ENCODE peak calls at places on chromosomes 1 and 21, in six cellular contexts. G is psoas muscle; L is CD4-positive, alpha-beta memory T cell; T is PC-3; I is heart left ventricle; O is uterus. V is an unnamed sample. For H3K4me1 and H3K27me3, the result is how much of the 10 kb centered on the place peaks cover.

GRCh38 chr1:109298666-109299086 is 8.1 kb downstream of the MYBPHL start:
- DNase-seq in G (peak), L (no peak), T (peak), I (no peak), O (no peak), V (peak)

GRCh38 chr1:245411245-245411644 is 256.5 kb downstream of the KIF26B start:
- DNase-seq in G (no peak), L (no peak), T (no peak), I (no peak), O (no peak), V (no peak)

GRCh38 chr1:210771131-210771530 is 362.8 kb downstream of the KCNH1 start:
- DNase-seq in G (no peak), L (no peak), T (no peak), I (no peak), O (no peak), V (no peak)

GRCh38 chr1:31663622-31664452 is 19.2 kb upstream of the PEF1 start:
- DNase-seq in G (peak), L (peak), T (peak), I (peak), O (peak), V (peak)

GRCh38 chr1:18429654-18430053 is 51.1 kb upstream of the KLHDC7A start:
- DNase-seq in G (no peak), L (no peak), T (no peak), I (no peak), O (no peak), V (no peak)

GRCh38 chr1:42456754-42457089 is 379 bp downstream of the PPCS start:
- DNase-seq in G (no peak), L (peak), T (peak), I (peak), O (peak), V (peak)

GRCh38 chr1:221667504-221667903 is 74.4 kb downstream of the DUSP10 start:
- DNase-seq in G (no peak), L (peak), T (peak), I (no peak), O (no peak), V (no peak)

GRCh38 chr1:79981483-79981882 is 975.0 kb upstream of the ADGRL4 start:
- DNase-seq in G (no peak), L (no peak), T (no peak), I (no peak), O (no peak), V (no peak)

GRCh38 chr1:65003316-65003664 is 36.9 kb upstream of the JAK1 start:
- DNase-seq in G (no peak), L (no peak), T (no peak), I (no peak), O (no peak), V (no peak)

GRCh38 chr1:156444407-156445001 is 56.1 kb downstream of the MEF2D start:
- DNase-seq in G (no peak), L (no peak), T (peak), I (no peak), O (no peak), V (no peak)

GRCh38 chr1:193183019-193183643 is 3.3 kb downstream of the B3GALT2 start:
- DNase-seq in G (no peak), L (no peak), T (peak), I (no peak), O (no peak), V (no peak)

GRCh38 chr1:115790356-115790755 is 21.8 kb upstream of the CASQ2 start:
- DNase-seq in G (no peak), L (no peak), T (no peak), I (no peak), O (no peak), V (no peak)

GRCh38 chr21:23936224-23936623 is 1671.1 kb downstream of the MRPL39 start:
- DNase-seq in G (no peak), L (no peak), T (peak), I (no peak), O (no peak), V (peak)

GRCh38 chr21:44263768-44264167 is 2.1 kb upstream of the DNMT3L start:
- DNase-seq in G (no peak), L (no peak), T (no peak), I (peak), O (no peak), V (no peak)

GRCh38 chr1:9827558-9828185 is 3.9 kb upstream of the CLSTN1 start:
- DNase-seq in G (no peak), L (peak), T (no peak), I (no peak), O (no peak), V (no peak)

GRCh38 chr1:90400121-90400520 is 317.0 kb downstream of the BARHL2 start:
- DNase-seq in G (no peak), L (no peak), T (peak), I (no peak), O (no peak), V (no peak)

GRCh38 chr1:23083714-23084480 is 64.6 kb downstream of the KDM1A start:
- DNase-seq in G (peak), L (no peak), T (no peak), I (no peak), O (peak), V (peak)

GRCh38 chr1:151539321-151540020 is 638 bp upstream of the TUFT1 start:
- DNase-seq in G (peak), L (peak), T (peak), I (peak), O (peak), V (peak)
- H3K4me3 ChIP-seq in G (peak), L (peak), T (peak), I (peak), O (peak), V (peak)

DNA sequence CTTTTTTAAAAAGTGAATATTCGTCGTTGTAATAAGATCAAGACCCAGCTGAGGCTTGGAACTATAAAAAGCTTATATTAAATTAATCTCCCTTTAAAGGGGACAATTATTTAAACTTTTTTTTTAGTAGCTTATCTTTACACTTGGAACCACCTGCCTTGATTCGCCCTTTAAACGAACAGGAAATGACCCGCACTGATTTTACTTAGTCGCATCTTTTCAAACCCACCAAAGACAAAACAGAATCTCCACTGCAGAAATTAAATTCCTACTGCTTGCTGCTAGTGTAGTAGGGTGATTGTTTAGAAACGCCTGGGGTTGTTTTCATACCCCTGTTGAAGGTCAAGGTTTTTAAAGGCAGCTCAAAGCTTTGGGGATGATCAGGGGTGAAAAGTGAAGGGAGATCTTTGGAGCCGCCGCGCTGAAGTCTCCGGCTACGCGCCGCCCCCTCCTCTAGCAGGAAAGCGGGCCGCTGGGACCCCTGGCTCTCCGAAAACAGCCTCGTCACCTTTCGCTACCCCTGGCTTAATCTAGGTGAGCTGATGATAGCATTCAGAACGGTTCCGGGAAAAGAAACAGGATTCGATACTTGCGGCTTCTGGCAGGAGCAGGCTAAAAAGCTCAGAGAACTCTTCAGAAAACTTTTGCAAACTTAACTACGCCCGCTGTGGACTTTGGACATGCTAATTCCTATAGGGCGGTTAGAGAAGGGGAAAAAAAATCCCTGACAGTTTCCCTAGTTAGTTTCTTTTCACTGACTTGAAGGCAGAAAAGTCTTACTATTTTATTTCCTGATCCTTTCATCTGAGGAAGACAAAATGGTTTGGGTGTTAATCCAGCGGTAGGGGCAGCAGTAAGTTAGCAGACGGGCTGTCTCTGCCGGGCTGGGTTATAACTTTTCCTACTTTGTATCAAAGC is 163.2 kb downstream of the RUNX1 start:
- DNase-seq in G (no peak), L (no peak), T (peak), I (no peak), O (no peak), V (peak)
- H3K4me1 ChIP-seq in G (under half), L (half or more), T (under half), I (under half), O (under half), V (under half)

GRCh38 chr1:11688506-11688905 is 3.0 kb upstream of the DRAXIN start:
- DNase-seq in G (no peak), L (no peak), T (no peak), I (no peak), O (no peak), V (no peak)
- H3K27me3 ChIP-seq in G (under half), L (under half), T (under half), I (half or more), O (under half), V (under half)

GRCh38 chr1:92502247-92502646 is 15.5 kb upstream of the GFI1 start:
- DNase-seq in G (no peak), L (no peak), T (peak), I (no peak), O (no peak), V (no peak)

GRCh38 chr1:92503043-92503925 is 16.6 kb upstream of the GFI1 start:
- DNase-seq in G (no peak), L (no peak), T (no peak), I (no peak), O (no peak), V (no peak)

GRCh38 chr1:92503926-92504750 is 17.4 kb upstream of the GFI1 start:
- DNase-seq in G (no peak), L (no peak), T (no peak), I (no peak), O (no peak), V (no peak)

GRCh38 chr1:92504751-92505692 is 18.3 kb upstream of the GFI1 start:
- DNase-seq in G (no peak), L (no peak), T (peak), I (no peak), O (no peak), V (no peak)

GRCh38 chr1:92500552-92500951 is 13.8 kb upstream of the GFI1 start:
- DNase-seq in G (no peak), L (no peak), T (no peak), I (no peak), O (no peak), V (no peak)
- H3K4me3 ChIP-seq in G (no peak), L (no peak), T (no peak), I (no peak), O (no peak), V (no peak)

DNA sequence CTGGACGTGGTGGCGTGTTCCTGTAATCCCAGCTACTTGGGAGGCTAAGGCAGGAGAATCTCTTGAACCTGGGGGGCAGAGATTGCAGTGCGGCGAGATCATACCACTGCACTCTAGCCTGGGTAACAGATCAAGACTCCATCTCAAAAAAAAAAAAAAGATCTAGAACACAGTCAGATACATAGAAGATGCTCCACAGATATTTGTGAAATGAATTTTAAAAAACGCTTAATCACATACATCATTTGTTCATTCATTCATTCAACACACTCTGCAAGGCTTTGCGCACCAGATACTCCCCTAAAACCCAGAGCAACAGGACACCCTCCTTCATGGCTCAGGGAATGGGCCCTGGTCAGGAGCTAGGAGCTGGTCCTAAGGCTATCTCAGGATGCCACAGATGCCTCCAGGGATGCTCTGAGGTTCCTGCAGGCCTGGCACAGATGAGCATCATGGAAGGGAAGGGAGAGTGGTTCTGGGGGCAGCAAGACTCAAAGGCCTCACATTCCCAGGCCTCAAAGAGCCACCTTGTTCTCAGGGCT is 6.4 kb downstream of the HSPG2 start:
- DNase-seq in G (no peak), L (no peak), T (no peak), I (no peak), O (no peak), V (no peak)
- H3K4me1 ChIP-seq in G (under half), L (under half), T (under half), I (half or more), O (under half), V (half or more)

V was measured in testis.